ENCODE peak calls at places on chromosomes 6 and 20, in eight cellular contexts. A, S, F, M, T, D, B and P are unnamed samples.

GRCh38 chr6:52392944-52393343 is 27.2 kb upstream of the EFHC1 start:
- DNase-seq in F (no peak), A (peak), S (no peak), B (peak), T (no peak), D (peak), M (no peak), P (no peak)

GRCh38 chr20:57662313-57663240 is 42.4 kb upstream of the ZBP1 start:
- DNase-seq in D (no peak), F (no peak), M (peak), B (no peak), T (no peak), A (no peak), S (no peak), P (peak)

GRCh38 chr20:58784321-58785074 is 66.2 kb downstream of the GNAS-AS1 start:
- DNase-seq in B (no peak), F (no peak), S (no peak), D (no peak), A (no peak), M (peak), T (no peak), P (no peak)

GRCh38 chr20:57896563-57896962 is 186.7 kb upstream of the PMEPA1 start:
- DNase-seq in F (no peak), M (peak), T (no peak), A (no peak), S (no peak), D (no peak), B (no peak), P (no peak)

GRCh38 chr6:137177611-137178010 is 4.2 kb upstream of the IL22RA2 start:
- DNase-seq in A (no peak), B (no peak), S (no peak), M (no peak), F (no peak), T (no peak), D (no peak), P (no peak)

GRCh38 chr20:64193058-64193457 is 28.8 kb downstream of the MYT1 start:
- DNase-seq in M (no peak), A (no peak), D (no peak), B (no peak), F (no peak), S (no peak), T (no peak), P (no peak)

GRCh38 chr6:82701341-82701740 is 337.7 kb downstream of the TPBG start:
- DNase-seq in B (no peak), T (no peak), F (no peak), M (no peak), D (no peak), S (no peak), A (no peak), P (no peak)

GRCh38 chr6:20652276-20652675 is 118.0 kb downstream of the CDKAL1 start:
- DNase-seq in F (no peak), A (no peak), M (no peak), T (no peak), B (no peak), D (no peak), S (no peak), P (no peak)

GRCh38 chr20:34190679-34191090 is 50.5 kb upstream of the ASIP start:
- DNase-seq in D (peak), S (peak), B (peak), A (peak), M (peak), F (peak), T (peak), P (peak)

GRCh38 chr6:162817196-162817595 is 89.4 kb downstream of the PACRG start:
- DNase-seq in A (no peak), S (no peak), T (no peak), B (no peak), M (no peak), F (no peak), D (no peak), P (no peak)

GRCh38 chr6:8080338-8081151 is 16.4 kb upstream of the BLOC1S5 start:
- DNase-seq in S (peak), F (no peak), D (peak), A (peak), M (no peak), T (no peak), B (peak), P (no peak)

GRCh38 chr20:1005452-1006027 is 3.4 kb upstream of the RSPO4 start:
- DNase-seq in T (peak), A (peak), M (peak), B (peak), D (peak), S (peak), F (no peak), P (peak)

DNA sequence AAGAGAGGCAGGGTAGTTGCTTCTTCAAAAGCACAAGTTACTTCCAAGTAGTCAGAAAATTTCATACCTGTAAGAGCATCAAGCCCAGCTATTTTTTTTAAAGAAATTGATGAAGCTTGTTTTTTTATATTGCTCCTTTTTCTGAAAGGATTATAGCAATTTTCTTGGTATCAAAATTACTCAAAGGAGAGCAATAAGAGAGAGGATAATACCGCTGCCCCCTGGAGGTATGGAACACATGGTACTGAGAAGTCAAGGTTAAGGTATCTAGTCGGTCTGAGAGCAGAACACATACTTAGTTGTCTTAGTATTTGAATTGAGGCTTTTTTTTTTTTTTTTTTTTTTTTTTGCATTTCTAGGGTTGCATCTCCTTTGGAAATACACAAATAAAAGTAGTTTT is 59.4 kb downstream of the ADGRF5 start:
- DNase-seq in A (no peak), T (no peak), B (no peak), F (no peak), D (no peak), M (no peak), S (no peak), P (no peak)
- TF ChIP-seq CTCF in A (no peak), T (peak), B (no peak), F (no peak), D (peak), M (no peak), S (no peak), P (no peak)

DNA sequence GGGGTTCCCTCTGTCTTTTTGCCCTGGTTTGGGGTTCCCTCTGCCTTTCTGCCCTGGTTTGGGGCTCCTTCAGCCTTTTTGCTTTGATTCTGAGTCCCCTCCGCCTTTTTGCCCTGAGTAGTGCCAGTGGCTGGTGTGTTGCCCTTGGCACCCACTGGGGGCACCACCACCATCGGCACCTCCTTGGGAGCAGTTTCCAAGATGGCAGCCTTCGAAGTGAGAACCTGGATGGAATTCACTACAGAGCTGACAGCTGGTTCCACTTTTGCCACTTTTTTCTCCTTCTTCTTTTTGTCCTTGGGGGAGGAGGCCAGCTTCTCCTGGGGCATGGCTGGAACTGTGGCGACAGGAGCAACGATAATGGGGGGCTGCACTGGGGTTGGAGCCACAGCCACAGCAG is 22.2 kb downstream of the RRBP1 start:
- DNase-seq in S (no peak), M (peak), D (no peak), A (no peak), B (no peak), T (no peak), F (no peak), P (no peak)
- TF ChIP-seq CTCF in S (no peak), M (no peak), D (peak), A (peak), B (peak), T (peak), F (no peak), P (no peak)

GRCh38 chr6:96394727-96395126 is 126.9 kb upstream of the UFL1 start:
- DNase-seq in B (no peak), D (no peak), S (peak), A (peak), T (peak), F (no peak), M (no peak), P (no peak)
- TF ChIP-seq CTCF in B (no peak), D (no peak), S (peak), A (no peak), T (peak), F (peak), M (no peak), P (peak)

GRCh38 chr6:35972471-35972985 is 51.6 kb upstream of the SRPK1 start:
- DNase-seq in S (no peak), T (no peak), M (no peak), B (no peak), D (no peak), A (no peak), F (no peak), P (peak)
- TF ChIP-seq CTCF in S (no peak), T (no peak), M (no peak), B (peak), D (peak), A (no peak), F (no peak), P (peak)

DNA sequence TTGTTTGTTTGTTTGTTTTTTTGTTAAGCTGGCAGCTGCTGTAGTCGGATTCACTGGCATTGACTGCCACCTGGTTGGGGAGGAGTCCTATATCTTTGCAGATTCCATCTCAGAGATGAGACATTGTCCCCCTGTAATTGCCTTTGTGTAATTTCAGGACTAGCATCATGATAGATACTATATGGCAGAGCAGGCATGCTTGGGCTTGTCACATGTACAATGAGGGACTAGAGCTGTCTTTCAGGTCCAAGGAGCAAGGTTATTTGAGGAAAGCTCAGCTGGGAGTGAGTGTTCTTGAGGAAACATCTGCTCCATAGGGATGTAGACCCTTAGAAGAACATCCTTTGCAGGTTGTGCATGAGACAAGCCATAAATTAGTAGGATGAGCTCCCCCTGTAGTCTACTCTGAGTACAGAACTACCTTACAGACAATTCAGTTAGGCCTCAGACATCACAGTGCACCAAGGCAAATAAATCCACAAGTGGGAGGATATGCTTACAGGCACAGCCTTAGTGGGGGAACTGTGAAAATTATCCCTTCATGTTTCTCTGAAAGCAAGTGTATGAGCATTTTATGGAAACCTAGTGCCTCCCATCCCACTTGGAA is 62.1 kb downstream of the BMP2 start:
- DNase-seq in S (no peak), A (peak), T (no peak), F (no peak), M (no peak), B (no peak), D (peak), P (no peak)
- TF ChIP-seq CTCF in S (no peak), A (peak), T (peak), F (no peak), M (no peak), B (peak), D (peak), P (no peak)

GRCh38 chr20:62374431-62375152 is 7.5 kb upstream of the LAMA5 start:
- DNase-seq in B (no peak), D (no peak), A (no peak), S (no peak), M (no peak), T (no peak), F (no peak), P (no peak)

GRCh38 chr20:62377615-62378085 is 9.3 kb upstream of the RPS21 start:
- DNase-seq in F (no peak), S (peak), T (no peak), D (no peak), A (no peak), B (no peak), M (peak), P (no peak)

GRCh38 chr20:62377064-62377461 is 9.8 kb upstream of the RPS21 start:
- DNase-seq in M (no peak), F (no peak), A (no peak), S (no peak), D (no peak), B (no peak), T (no peak), P (no peak)

GRCh38 chr20:62378215-62378614 is 8.7 kb upstream of the RPS21 start:
- DNase-seq in M (no peak), S (peak), A (peak), D (no peak), F (no peak), T (no peak), B (no peak), P (no peak)

DNA sequence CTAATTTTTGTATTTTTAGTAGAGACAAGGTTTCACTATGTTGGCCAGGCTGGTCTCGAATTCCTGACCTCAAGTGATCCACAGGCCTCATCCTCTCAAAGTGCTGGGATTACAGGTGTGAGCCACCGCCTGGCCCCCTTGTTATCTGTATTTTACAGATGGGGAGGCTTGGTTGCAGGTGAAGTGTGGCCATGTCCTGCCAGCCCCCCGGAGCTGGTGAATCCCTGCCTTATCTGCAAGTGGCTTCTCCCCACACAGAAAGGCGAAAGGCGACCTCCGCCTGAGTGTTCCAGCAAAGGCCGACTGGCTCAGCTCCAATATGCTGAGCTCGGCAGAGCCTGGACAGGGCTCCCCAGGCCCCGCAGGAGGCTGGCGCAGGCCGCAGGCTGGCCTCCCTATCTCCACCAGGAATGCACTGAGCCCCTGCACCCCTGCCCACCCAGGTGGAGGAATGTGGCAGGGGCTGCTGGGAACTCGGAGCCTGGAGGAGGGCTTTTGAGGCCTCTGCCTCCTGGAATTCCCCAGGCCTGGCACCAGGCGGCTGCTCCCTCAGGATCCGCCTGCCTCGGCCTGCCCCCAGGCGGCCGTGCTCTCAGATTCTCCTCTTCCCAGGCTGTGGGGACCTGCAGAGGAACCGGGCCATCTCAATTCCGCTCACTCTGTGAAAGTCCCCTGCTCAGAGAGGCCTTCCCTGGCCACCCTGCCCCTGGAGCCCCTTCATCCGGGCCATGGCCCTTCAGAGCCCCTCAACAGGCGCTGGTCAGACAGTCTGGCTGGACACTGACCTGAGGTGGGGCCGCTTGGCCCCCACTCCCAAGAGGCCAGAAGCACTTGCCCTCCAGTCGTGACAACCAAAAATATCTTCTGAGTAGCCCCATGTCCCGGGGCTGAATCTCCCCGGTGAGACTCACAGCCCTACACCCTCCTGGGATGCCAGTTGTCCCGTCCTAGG is 9.3 kb upstream of the LAMA5 start:
- DNase-seq in F (no peak), S (peak), M (peak), A (peak), B (no peak), T (no peak), D (peak), P (peak)
- TF ChIP-seq CTCF in F (no peak), S (no peak), M (peak), A (peak), B (peak), T (no peak), D (peak), P (peak)

GRCh38 chr20:56205350-56205749 is 43.2 kb upstream of the MC3R start:
- DNase-seq in S (no peak), T (no peak), A (no peak), D (no peak), M (no peak), B (no peak), F (no peak), P (no peak)

GRCh38 chr20:56200456-56200855 is 48.1 kb upstream of the MC3R start:
- DNase-seq in S (no peak), A (no peak), M (no peak), T (no peak), F (no peak), D (no peak), B (no peak), P (no peak)

GRCh38 chr20:56207656-56208055 is 40.9 kb upstream of the MC3R start:
- DNase-seq in M (no peak), S (no peak), B (no peak), D (no peak), A (no peak), F (no peak), T (no peak), P (no peak)

GRCh38 chr20:56204206-56204605 is 44.3 kb upstream of the MC3R start:
- DNase-seq in A (no peak), S (no peak), B (no peak), M (no peak), T (no peak), F (no peak), D (no peak), P (no peak)

GRCh38 chr20:56202493-56203077 is 45.9 kb upstream of the MC3R start:
- DNase-seq in F (no peak), A (no peak), B (peak), S (peak), T (no peak), M (no peak), D (peak), P (no peak)
- TF ChIP-seq CTCF in F (peak), A (peak), B (peak), S (peak), T (peak), M (no peak), D (peak), P (no peak)